ENCODE peak calls at places on chromosomes 1 and 21, in five cellular contexts. M is nephron progenitor cell; J is astrocyte of the spinal cord; Y is CD8-positive, alpha-beta T cell; R is GM23248. I is an unnamed sample.

GRCh38 chr1:64686828-64687724 is 57.8 kb upstream of the RAVER2 start:
- DNase-seq in M (peak), J (peak), Y (no peak), R (peak), I (peak)

GRCh38 chr1:69673301-69673700 is 105.6 kb downstream of the LRRC7 start:
- DNase-seq in M (no peak), J (peak), Y (no peak), R (no peak), I (no peak)

GRCh38 chr1:229420765-229421164 is 13.1 kb downstream of the ACTA1 start:
- DNase-seq in M (no peak), J (no peak), Y (no peak), R (no peak), I (no peak)

GRCh38 chr1:55612988-55613387 is 397.8 kb upstream of the USP24 start:
- DNase-seq in M (no peak), J (peak), Y (no peak), R (peak), I (peak)

GRCh38 chr1:203153989-203154821 is 21.4 kb downstream of the MYBPH start:
- DNase-seq in M (no peak), J (no peak), Y (no peak), R (peak), I (no peak)

GRCh38 chr1:69504730-69505252 is 62.9 kb upstream of the LRRC7 start:
- DNase-seq in M (no peak), J (no peak), Y (no peak), R (no peak), I (no peak)

GRCh38 chr1:172717722-172718455 is 59.0 kb downstream of the FASLG start:
- DNase-seq in M (no peak), J (no peak), Y (no peak), R (peak), I (no peak)

GRCh38 chr1:180415985-180416633 is 86.3 kb downstream of the ACBD6 start:
- DNase-seq in M (no peak), J (peak), Y (no peak), R (peak), I (peak)

GRCh38 chr21:42235593-42235992 is 16.7 kb downstream of the ABCG1 start:
- DNase-seq in M (no peak), J (no peak), Y (no peak), R (no peak), I (no peak)

GRCh38 chr1:4687943-4688342 is 33.5 kb downstream of the AJAP1 start:
- DNase-seq in M (no peak), J (no peak), Y (no peak), R (no peak), I (no peak)

GRCh38 chr1:31476891-31477846 is 64.2 kb downstream of the SERINC2 start:
- DNase-seq in M (no peak), J (no peak), Y (no peak), R (peak), I (no peak)

GRCh38 chr1:29240400-29240837 is 4.1 kb downstream of the PTPRU start:
- DNase-seq in M (peak), J (no peak), Y (no peak), R (no peak), I (peak)

GRCh38 chr1:206739411-206740076 is 31.0 kb upstream of the IL19 start:
- DNase-seq in M (no peak), J (no peak), Y (no peak), R (no peak), I (no peak)